ENCODE peak calls at places on chromosomes 4 and X, in seven cellular contexts. H is dorsolateral prefrontal cortex, X is AG09319, S is spleen, R is lower leg skin, Q is tibial artery, B is psoas muscle. N is an unnamed sample.

GRCh38 chr4:7535619-7536018 is 100.9 kb upstream of the PSAPL1 start:
- DNase-seq in H (no peak), X (no peak), B (no peak), S (no peak), Q (no peak), R (no peak), N (no peak)

GRCh38 chr4:26509681-26510333 is 19.5 kb upstream of the CCKAR start:
- DNase-seq in Q (no peak), H (no peak), B (no peak), S (no peak), X (no peak), R (no peak), N (peak)

GRCh38 chr4:154399259-154399974 is 92.2 kb downstream of the DCHS2 start:
- DNase-seq in X (no peak), H (no peak), B (no peak), S (no peak), R (no peak), Q (no peak), N (no peak)

GRCh38 chr4:110503588-110504435 is 27.9 kb downstream of the ENPEP start:
- DNase-seq in B (no peak), Q (no peak), X (no peak), S (no peak), H (no peak), R (no peak), N (no peak)

GRCh38 chr4:7966281-7967062 is 26.8 kb upstream of the AFAP1 start:
- DNase-seq in B (peak), Q (no peak), S (no peak), R (no peak), X (no peak), H (no peak), N (no peak)

GRCh38 chr4:89753601-89754066 is 83.3 kb downstream of the SNCA start:
- DNase-seq in R (no peak), Q (no peak), S (no peak), H (no peak), X (peak), B (no peak), N (no peak)

GRCh38 chr4:110793890-110794588 is 171.2 kb upstream of the PITX2 start:
- DNase-seq in X (no peak), Q (no peak), S (no peak), B (no peak), H (no peak), R (no peak), N (no peak)

GRCh38 chr4:3388461-3389185 is 53.1 kb upstream of the HGFAC start:
- DNase-seq in X (peak), H (no peak), S (peak), B (no peak), Q (peak), R (no peak), N (no peak)

GRCh38 chrX:63250253-63250868 is 100.8 kb downstream of the SPIN4 start:
- DNase-seq in R (peak), X (peak), S (no peak), H (no peak), Q (no peak), B (no peak), N (no peak)

GRCh38 chr4:73080789-73081188 is 11.3 kb upstream of the COX18 start:
- DNase-seq in S (no peak), H (peak), R (no peak), Q (no peak), X (no peak), B (no peak), N (no peak)

GRCh38 chr4:16011173-16011572 is 48.2 kb upstream of the FGFBP2 start:
- DNase-seq in H (no peak), R (no peak), B (no peak), Q (no peak), X (no peak), S (no peak), N (no peak)

GRCh38 chrX:70454441-70455365 is 10.1 kb downstream of the DLG3 start:
- DNase-seq in B (no peak), S (peak), H (peak), Q (peak), R (no peak), X (no peak), N (no peak)

GRCh38 chr4:149765630-149766029 is 50.0 kb downstream of the IQCM start:
- DNase-seq in S (no peak), H (no peak), X (no peak), B (no peak), Q (no peak), R (no peak), N (no peak)

GRCh38 chrX:10529344-10529743 is 91.0 kb downstream of the MID1 start:
- DNase-seq in B (no peak), H (no peak), R (no peak), S (no peak), X (no peak), Q (no peak), N (no peak)

GRCh38 chr4:54548098-54548620 is 109.6 kb upstream of the KIT start:
- DNase-seq in X (no peak), B (no peak), R (no peak), Q (no peak), S (no peak), H (no peak), N (no peak)

GRCh38 chrX:13190051-13190450 is 129.8 kb downstream of the ATXN3L start:
- DNase-seq in R (no peak), B (no peak), H (no peak), S (no peak), Q (no peak), X (no peak), N (no peak)

GRCh38 chr4:146051724-146052396 is 113.2 kb upstream of the ZNF827 start:
- DNase-seq in X (no peak), S (no peak), Q (no peak), H (no peak), B (no peak), R (no peak), N (no peak)

GRCh38 chr4:102541708-102542107 is 40.5 kb downstream of the NFKB1 start:
- DNase-seq in H (no peak), B (peak), S (no peak), R (no peak), Q (no peak), X (no peak), N (no peak)
- TF ChIP-seq CTCF in H (no peak), B (no peak), S (no peak), R (no peak), Q (no peak), X (no peak), N (no peak)

GRCh38 chr4:140284449-140284848 is 89.0 kb upstream of the SCOC start:
- DNase-seq in Q (no peak), X (no peak), H (no peak), R (no peak), S (no peak), B (no peak), N (no peak)

GRCh38 chr4:140286503-140286902 is 86.9 kb upstream of the SCOC start:
- DNase-seq in B (no peak), H (peak), S (no peak), R (no peak), Q (no peak), X (peak), N (no peak)

GRCh38 chr4:140277576-140277975 is 95.9 kb upstream of the SCOC start:
- DNase-seq in S (no peak), R (no peak), B (no peak), H (no peak), Q (no peak), X (no peak), N (no peak)

DNA sequence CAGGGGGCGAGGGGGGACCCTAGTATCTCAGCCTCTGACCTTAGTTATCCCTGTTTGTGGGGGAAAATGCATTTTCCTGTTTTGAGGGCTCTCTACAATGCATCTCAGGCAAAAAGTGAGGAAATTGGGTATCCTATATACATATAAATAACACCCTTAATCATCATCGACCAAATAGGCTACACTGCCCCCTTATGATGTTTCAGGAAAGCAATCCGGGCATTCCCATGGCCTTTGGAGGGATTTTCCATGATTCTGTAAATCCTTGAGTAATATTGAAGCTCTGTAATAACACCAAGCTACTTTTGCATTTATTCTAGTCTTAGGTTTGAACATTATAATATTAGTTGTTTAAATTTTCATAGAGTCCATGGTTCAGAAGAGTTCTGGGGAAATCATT is 91.6 kb upstream of the SCOC start:
- DNase-seq in R (no peak), Q (no peak), H (no peak), S (no peak), X (no peak), B (no peak), N (no peak)
- TF ChIP-seq CTCF in R (no peak), Q (no peak), H (no peak), S (no peak), X (no peak), B (no peak), N (no peak)

GRCh38 chrX:100817340-100817739 is 2.9 kb upstream of the CSTF2 start:
- DNase-seq in R (no peak), H (no peak), X (no peak), B (no peak), S (no peak), Q (no peak), N (no peak)

GRCh38 chrX:100819534-100819836 is 706 bp upstream of the CSTF2 start:
- DNase-seq in Q (no peak), S (peak), R (no peak), X (no peak), H (no peak), B (no peak), N (no peak)

GRCh38 chrX:100819837-100820666 is at the start of gene CSTF2:
- DNase-seq in X (peak), S (peak), H (peak), R (peak), B (peak), Q (peak), N (peak)
- TF ChIP-seq CTCF in X (no peak), S (no peak), H (no peak), R (no peak), B (peak), Q (no peak), N (no peak)

DNA sequence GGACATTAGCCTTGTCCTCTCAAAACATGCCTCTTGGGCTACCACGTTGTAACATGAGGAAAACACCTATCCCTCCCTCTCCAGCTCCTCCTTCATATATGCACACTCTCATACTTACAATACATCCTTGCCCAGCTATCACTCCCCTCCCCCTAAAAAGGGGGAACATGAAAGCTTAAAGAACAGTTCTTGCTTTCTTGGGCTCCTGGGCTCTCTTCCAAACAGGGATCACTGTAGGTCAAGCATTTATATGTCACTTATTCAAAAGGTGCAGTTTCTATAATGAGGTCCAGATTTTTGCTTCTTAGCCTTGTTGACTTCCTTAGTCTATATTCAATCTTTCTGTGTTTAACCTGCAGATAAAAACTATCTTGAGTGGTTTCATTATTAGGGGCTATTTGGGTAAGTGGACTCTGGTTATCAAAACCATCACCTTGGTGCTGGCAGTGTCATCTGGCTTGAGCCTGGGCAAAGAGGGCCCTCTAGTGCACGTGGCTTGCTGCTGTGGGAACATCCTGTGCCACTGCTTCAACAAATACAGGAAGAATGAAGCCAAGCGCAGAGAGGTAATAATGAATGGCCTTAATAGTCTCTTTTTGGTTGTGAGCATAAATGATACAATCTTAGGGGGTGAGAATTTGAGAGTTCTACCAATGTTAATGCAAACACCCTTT is 119.4 kb downstream of the AKAP4 start:
- DNase-seq in B (peak), S (no peak), Q (no peak), R (no peak), X (no peak), H (peak), N (no peak)
- TF ChIP-seq CTCF in B (peak), S (no peak), Q (no peak), R (no peak), X (peak), H (no peak), N (peak)

GRCh38 chrX:35380808-35381700 is 417.1 kb upstream of the MAGEB16 start:
- DNase-seq in Q (no peak), B (no peak), X (no peak), S (no peak), R (no peak), H (no peak), N (no peak)
- TF ChIP-seq CTCF in Q (peak), B (peak), X (peak), S (no peak), R (no peak), H (no peak), N (peak)

DNA sequence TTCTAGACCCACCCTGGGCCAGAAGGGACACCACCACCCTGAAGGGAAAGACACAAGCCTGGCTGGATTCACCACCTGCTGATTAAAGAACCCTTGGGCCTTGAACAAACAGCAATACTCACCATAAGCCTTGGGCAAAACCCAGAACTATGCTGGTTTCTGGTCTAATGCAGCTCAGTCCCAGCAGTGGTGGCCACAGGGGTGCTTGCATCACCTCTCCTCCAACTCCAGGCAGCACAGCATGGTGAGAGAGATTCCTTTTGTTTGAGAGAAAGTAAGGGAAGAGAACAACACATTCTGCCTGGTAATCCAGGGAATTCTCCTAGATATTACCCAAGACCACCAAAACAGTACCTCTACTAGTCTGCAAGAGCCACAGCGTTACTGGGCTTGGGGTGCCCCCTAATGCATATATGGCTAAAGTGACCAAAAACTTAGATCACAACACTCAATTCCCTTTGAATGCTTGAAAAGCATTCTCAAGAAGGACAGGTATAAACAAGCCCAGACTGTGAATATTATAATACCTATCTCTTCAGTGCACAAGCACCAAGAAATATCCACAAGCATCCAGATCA is 25.7 kb downstream of the RNF128 start:
- DNase-seq in B (no peak), S (no peak), Q (no peak), X (no peak), R (no peak), H (no peak), N (no peak)
- TF ChIP-seq CTCF in B (peak), S (no peak), Q (no peak), X (peak), R (no peak), H (no peak), N (no peak)

DNA sequence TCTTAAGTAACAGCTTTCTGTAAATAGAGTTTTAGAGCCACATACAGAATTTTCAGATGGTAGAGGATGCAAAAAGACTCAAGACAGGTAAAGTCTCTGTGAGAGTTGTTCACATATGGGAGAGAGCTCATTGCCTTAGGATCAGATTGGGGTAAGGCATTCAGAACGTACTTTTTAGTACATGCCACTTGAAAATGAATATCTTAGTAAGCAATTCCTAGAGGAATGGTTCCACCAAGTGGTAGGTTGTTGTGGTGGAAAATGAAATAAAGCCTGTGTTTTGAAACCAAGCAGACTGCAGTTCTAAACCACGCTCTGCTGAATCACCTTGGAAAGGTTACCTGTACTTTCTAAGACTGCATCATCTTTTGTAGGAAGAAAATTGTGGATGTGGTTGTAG is 547.0 kb upstream of the LCORL start:
- DNase-seq in R (no peak), B (no peak), H (no peak), S (no peak), Q (no peak), X (no peak), N (no peak)
- TF ChIP-seq CTCF in R (no peak), B (no peak), H (peak), S (no peak), Q (no peak), X (no peak), N (peak)

DNA sequence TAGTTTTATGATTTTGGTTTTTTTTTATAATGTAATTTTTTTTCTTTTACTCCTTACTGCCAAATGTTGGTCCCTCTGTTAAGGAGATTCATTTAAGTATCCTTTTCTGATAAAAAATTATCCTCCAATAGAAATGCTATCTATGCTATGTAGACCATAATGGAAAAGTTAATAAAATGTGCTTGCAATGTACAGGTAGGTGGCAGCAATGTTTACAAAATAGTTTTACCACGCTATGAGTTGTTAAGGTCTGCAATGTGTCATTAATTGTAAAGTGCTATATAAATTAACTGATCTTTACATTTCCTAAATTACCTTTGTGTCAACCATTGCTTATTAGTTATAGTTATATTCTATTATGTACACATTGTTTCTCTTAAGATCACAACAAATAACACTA is 3.8 kb upstream of the CENPC start:
- DNase-seq in S (no peak), X (no peak), Q (no peak), H (no peak), R (no peak), B (no peak), N (no peak)
- TF ChIP-seq CTCF in S (peak), X (peak), Q (no peak), H (peak), R (no peak), B (no peak), N (peak)

N was measured in osteocyte.